ENCODE peak calls at places on chromosome 4, in five cellular contexts. I, E, L, O and W are unnamed samples. For H3K4me1, the result is how much of the 10 kb centered on the place peaks cover.

GRCh38 chr4:21134994-21135393 is 434.7 kb downstream of the PACRGL start:
- DNase-seq in O (no peak), L (no peak), I (no peak), E (no peak), W (no peak)

GRCh38 chr4:47639531-47639930 is 154.5 kb downstream of the ATP10D start:
- DNase-seq in E (no peak), O (no peak), L (no peak), I (no peak), W (no peak)

GRCh38 chr4:126851391-126851790 is 781.4 kb upstream of the INTU start:
- DNase-seq in I (no peak), L (no peak), E (no peak), O (no peak), W (no peak)

GRCh38 chr4:84849051-84849640 is 117.3 kb downstream of the WDFY3 start:
- DNase-seq in I (no peak), E (no peak), L (no peak), O (no peak), W (no peak)

GRCh38 chr4:163161536-163162205 is 5.0 kb downstream of the NAF1 start:
- DNase-seq in L (no peak), I (no peak), E (no peak), O (no peak), W (no peak)

GRCh38 chr4:186514271-186514950 is 41.0 kb downstream of the MTNR1A start:
- DNase-seq in O (no peak), I (no peak), E (no peak), L (no peak), W (no peak)

GRCh38 chr4:15489551-15489950 is 19.9 kb downstream of the CC2D2A start:
- DNase-seq in E (no peak), I (no peak), L (no peak), O (no peak), W (no peak)

GRCh38 chr4:149980941-149981340 is 97.3 kb upstream of the DCLK2 start:
- DNase-seq in O (no peak), E (peak), L (peak), I (peak), W (no peak)

GRCh38 chr4:73222466-73223257 is 35.9 kb downstream of the ANKRD17 start:
- DNase-seq in E (peak), I (peak), L (peak), O (peak), W (peak)

GRCh38 chr4:55303818-55304217 is 42.2 kb upstream of the SRD5A3 start:
- DNase-seq in E (no peak), O (no peak), I (no peak), L (no peak), W (no peak)

GRCh38 chr4:25437951-25438350 is 60.9 kb downstream of the ANAPC4 start:
- DNase-seq in I (no peak), E (no peak), O (no peak), L (no peak), W (no peak)

GRCh38 chr4:40619600-40619999 is 10.1 kb downstream of the RBM47 start:
- DNase-seq in L (no peak), O (no peak), E (no peak), I (no peak), W (no peak)

GRCh38 chr4:185183622-185184281 is 20.0 kb downstream of the CFAP97 start:
- DNase-seq in E (peak), I (peak), O (peak), L (peak), W (peak)

GRCh38 chr4:4395849-4396627 is 9.1 kb downstream of the NSG1 start:
- DNase-seq in E (no peak), O (no peak), I (no peak), L (no peak), W (no peak)

GRCh38 chr4:6250235-6250983 is 19.2 kb upstream of the WFS1 start:
- DNase-seq in L (no peak), E (peak), I (no peak), O (no peak), W (no peak)

GRCh38 chr4:8090312-8090711 is 68.3 kb downstream of the ABLIM2 start:
- DNase-seq in I (no peak), O (no peak), L (no peak), E (no peak), W (peak)

GRCh38 chr4:143294310-143294709 is 42.4 kb upstream of the GAB1 start:
- DNase-seq in O (peak), I (peak), L (peak), E (peak), W (peak)

GRCh38 chr4:53105313-53105712 is 243.2 kb downstream of the RASL11B start:
- DNase-seq in I (no peak), L (no peak), O (no peak), E (no peak), W (no peak)

GRCh38 chr4:75542824-75543223 is 13.0 kb upstream of the ODAPH start:
- DNase-seq in L (no peak), E (no peak), O (no peak), I (no peak), W (no peak)

GRCh38 chr4:763922-764321 is 58.3 kb downstream of the PCGF3 start:
- DNase-seq in E (no peak), I (no peak), L (no peak), O (no peak), W (no peak)

GRCh38 chr4:109699553-109700225 is 3.6 kb downstream of the CASP6 start:
- DNase-seq in E (no peak), L (no peak), O (no peak), I (no peak), W (peak)

GRCh38 chr4:77073981-77074865 is 1.6 kb downstream of the CCNI start:
- DNase-seq in E (no peak), O (no peak), I (no peak), L (no peak), W (no peak)

GRCh38 chr4:145755802-145756201 is 75.9 kb downstream of the C4orf51 start:
- DNase-seq in L (no peak), I (no peak), E (no peak), O (no peak), W (no peak)

GRCh38 chr4:168908859-168909390 is 101.1 kb downstream of the CBR4 start:
- DNase-seq in E (no peak), I (no peak), O (no peak), L (no peak), W (no peak)

GRCh38 chr4:183443609-183444148 is 757 bp upstream of the CDKN2AIP start:
- DNase-seq in E (no peak), L (no peak), O (no peak), I (no peak), W (no peak)

GRCh38 chr4:8771258-8771590 is 100.4 kb downstream of the HMX1 start:
- DNase-seq in E (no peak), L (no peak), I (no peak), O (no peak), W (no peak)

GRCh38 chr4:98659741-98660507 is 1.5 kb upstream of the TSPAN5 start:
- DNase-seq in L (no peak), I (no peak), E (no peak), O (no peak), W (no peak)

GRCh38 chr4:84672177-84672576 is 89.2 kb downstream of the CDS1 start:
- DNase-seq in O (no peak), E (no peak), I (no peak), L (no peak), W (no peak)

GRCh38 chr4:183249854-183250253 is 70.2 kb downstream of the CLDN22 start:
- DNase-seq in O (no peak), E (no peak), I (no peak), L (no peak), W (no peak)

GRCh38 chr4:77073106-77073858 is 2.5 kb downstream of the CCNI start:
- DNase-seq in L (no peak), E (no peak), I (no peak), O (no peak), W (no peak)

GRCh38 chr4:177583000-177583399 is 140.8 kb upstream of the AGA start:
- DNase-seq in O (no peak), I (no peak), E (no peak), L (no peak), W (no peak)

GRCh38 chr4:177574446-177574845 is 132.2 kb upstream of the AGA start:
- DNase-seq in I (no peak), L (no peak), O (no peak), E (no peak), W (no peak)

DNA sequence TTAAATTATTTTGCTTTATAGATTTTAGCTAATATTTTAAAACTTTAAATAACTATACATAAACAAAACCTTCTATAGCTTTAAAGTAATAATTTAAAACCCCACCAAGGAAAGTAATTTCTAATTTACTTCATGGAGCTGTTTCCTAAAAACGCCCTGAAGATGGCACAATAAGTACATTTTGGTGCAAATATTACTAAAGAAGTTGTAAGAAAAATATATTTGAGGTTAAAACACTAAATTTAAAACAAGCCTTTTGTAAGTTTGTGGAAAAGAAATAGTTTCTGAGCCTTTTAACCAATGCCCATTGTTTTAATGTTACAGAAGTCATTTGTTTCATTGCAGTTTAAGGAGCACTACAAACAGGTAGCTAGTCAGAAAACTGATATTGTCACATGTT is 137.4 kb upstream of the AGA start:
- DNase-seq in I (no peak), E (no peak), O (no peak), L (no peak), W (no peak)
- TF ChIP-seq POLR2A in I (no peak), E (no peak), O (no peak), L (no peak), W (no peak)

GRCh38 chr4:87029356-87029755 is 94.5 kb downstream of the AFF1 start:
- DNase-seq in O (no peak), I (peak), L (no peak), E (peak), W (no peak)
- H3K4me1 ChIP-seq in O (under half), I (half or more), L (half or more), E (half or more), W (under half)

GRCh38 chr4:99893991-99894981 is at the start of gene LAMTOR3:
- DNase-seq in O (peak), E (peak), L (peak), I (peak), W (peak)
- TF ChIP-seq POLR2A in O (no peak), E (peak), L (no peak), I (peak), W (peak)

GRCh38 chr4:54228064-54228527 is 997 bp upstream of the PDGFRA start:
- DNase-seq in E (peak), L (peak), O (peak), I (peak), W (peak)
- H3K4me1 ChIP-seq in E (half or more), L (half or more), O (under half), I (under half), W (half or more)

GRCh38 chr4:48680848-48681568 is 99.1 kb downstream of the FRYL start:
- DNase-seq in L (no peak), I (no peak), O (no peak), E (no peak), W (no peak)
- TF ChIP-seq POLR2A in L (no peak), I (no peak), O (no peak), E (no peak), W (peak)